ENCODE peak calls at places on chromosomes 16 and 17, in nine cellular contexts. E is AG09319; U is psoas muscle; R is lung microvascular endothelial cell; N is T47D; G is NCI-H1092; J is stimulated activated CD4-positive, alpha-beta T cell treated with anti-CD3 and anti-CD28 coated beads, Interleukin-1b, Interleukin-23, amount 100 ng/mL, for 24 hours; D is lung; T is GF-D8. V is an unnamed sample.

GRCh38 chr17:18041776-18042175 is 2.6 kb downstream of the GID4 start:
- DNase-seq in E (peak; percentile 42), U (peak; percentile 37), R (no peak), N (peak; percentile 9), G (no peak), J (no peak), D (no peak), T (no peak), V (no peak)

GRCh38 chr17:1005361-1005946 is 8.5 kb downstream of the TIMM22 start:
- DNase-seq in E (peak; percentile 62), U (peak; percentile 53), R (peak; percentile 76), N (no peak), G (peak; percentile 37), J (no peak), D (no peak), T (no peak), V (peak; percentile 53)

GRCh38 chr17:83068641-83069570 is 10.5 kb upstream of the METRNL start:
- DNase-seq in E (no peak), U (peak; percentile 11), R (no peak), N (no peak), G (no peak), J (no peak), D (no peak), T (no peak), V (no peak)

GRCh38 chr17:49963626-49964538 is 5.1 kb upstream of the DLX4 start:
- DNase-seq in E (no peak), U (no peak), R (no peak), N (peak; percentile 57), G (no peak), J (no peak), D (no peak), T (no peak), V (no peak)

GRCh38 chr17:7136266-7136877 is 21.8 kb upstream of the ASGR2 start:
- DNase-seq in E (peak; percentile 44), U (peak; percentile 67), R (peak; percentile 74), N (peak; percentile 64), G (peak; percentile 25), J (peak; percentile 68), D (peak; percentile 72), T (no peak), V (peak; percentile 91)

GRCh38 chr16:14186007-14186953 is 115.2 kb downstream of the MRTFB start:
- DNase-seq in E (peak; percentile 32), U (peak; percentile 24), R (peak; percentile 59), N (peak; percentile 26), G (peak; percentile 25), J (no peak), D (no peak), T (no peak), V (peak; percentile 50)

GRCh38 chr16:48609453-48610023 is 442 bp downstream of the N4BP1 start:
- DNase-seq in E (peak; percentile 18), U (peak; percentile 67), R (peak; percentile 51), N (no peak), G (peak; percentile 48), J (no peak), D (peak; percentile 55), T (no peak), V (peak; percentile 79)

GRCh38 chr16:54657058-54657708 is 273.5 kb upstream of the IRX5 start:
- DNase-seq in E (no peak), U (no peak), R (no peak), N (peak; percentile 74), G (no peak), J (no peak), D (peak; percentile 49), T (no peak), V (peak; percentile 69)

GRCh38 chr17:34358631-34359030 is 2.4 kb downstream of the CCL13 start:
- DNase-seq in E (no peak), U (no peak), R (no peak), N (no peak), G (no peak), J (no peak), D (no peak), T (no peak), V (no peak)

GRCh38 chr16:66913081-66913480 is 5.6 kb downstream of the CDH16 start:
- DNase-seq in E (no peak), U (no peak), R (no peak), N (no peak), G (no peak), J (no peak), D (no peak), T (no peak), V (no peak)

GRCh38 chr16:8948069-8948593 is 15.6 kb downstream of the USP7 start:
- DNase-seq in E (no peak), U (no peak), R (no peak), N (no peak), G (no peak), J (no peak), D (no peak), T (no peak), V (no peak)

GRCh38 chr17:51166198-51166986 is at the start of gene NME2:
- DNase-seq in E (peak; percentile 66), U (peak; percentile 92), R (peak; percentile 85), N (peak; percentile 94), G (peak; percentile 70), J (peak; percentile 37), D (peak; percentile 90), T (peak; percentile 59), V (peak; percentile 94)

GRCh38 chr16:66939366-66939765 is 4.0 kb downstream of the CES2 start:
- DNase-seq in E (no peak), U (no peak), R (no peak), N (no peak), G (no peak), J (no peak), D (no peak), T (no peak), V (no peak)

V was measured in hepatocyte.